ENCODE peak calls at places on chromosomes 11 and 22, in six cellular contexts. T is GM12891, W is K562, D is HepG2, C is GM12878, O is H1. L is an unnamed sample.

GRCh38 chr11:6443269-6444003 is 2.6 kb upstream of the HPX start:
- DNase-seq in W (peak; percentile 76), T (peak; percentile 40), C (no peak), O (no peak), D (peak; percentile 28), L (peak; percentile 50)

GRCh38 chr11:36367806-36368680 is 72.0 kb downstream of the PRR5L start:
- DNase-seq in W (no peak), C (no peak), O (no peak), D (no peak), T (no peak), L (no peak)

GRCh38 chr11:120403966-120404365 is 67.8 kb downstream of the ARHGEF12 start:
- DNase-seq in T (no peak), D (no peak), W (no peak), O (no peak), C (no peak), L (no peak)

GRCh38 chr22:46275455-46276129 is 7.8 kb downstream of the TTC38 start:
- DNase-seq in D (no peak), T (no peak), W (peak; percentile 53), C (no peak), O (no peak), L (no peak)

GRCh38 chr11:121727942-121728341 is 275.2 kb upstream of the SORL1-AS1 start:
- DNase-seq in W (no peak), D (no peak), C (no peak), T (no peak), O (no peak), L (no peak)

GRCh38 chr11:72230764-72231365 is 6.3 kb downstream of the INPPL1 start:
- DNase-seq in W (no peak), D (no peak), T (no peak), O (no peak), C (no peak), L (no peak)

GRCh38 chr22:23122992-23123803 is 18.6 kb downstream of the RSPH14 start:
- DNase-seq in W (peak; percentile 64), T (no peak), O (no peak), D (no peak), C (no peak), L (no peak)

GRCh38 chr22:36258750-36259619 is 6.1 kb downstream of the APOL1 start:
- DNase-seq in W (peak; percentile 29), T (no peak), O (no peak), D (no peak), C (no peak), L (no peak)

GRCh38 chr11:43708776-43709175 is 28.2 kb downstream of the HSD17B12 start:
- DNase-seq in O (no peak), D (no peak), C (no peak), T (no peak), W (no peak), L (no peak)

GRCh38 chr11:3340025-3340424 is 38.9 kb downstream of the ZNF195 start:
- DNase-seq in D (no peak), C (no peak), O (no peak), T (no peak), W (peak; percentile 41), L (no peak)

GRCh38 chr11:40186401-40187091 is 1272.9 kb downstream of the LRRC4C start:
- DNase-seq in C (no peak), W (no peak), D (peak; percentile 14), T (no peak), O (no peak), L (no peak)

GRCh38 chr11:45924927-45925326 is 2.5 kb downstream of the LARGE2 start:
- DNase-seq in W (no peak), T (no peak), D (no peak), C (no peak), O (no peak), L (no peak)

GRCh38 chr22:19065929-19066328 is 56.3 kb downstream of the DGCR2 start:
- DNase-seq in D (no peak), O (no peak), W (no peak), T (no peak), C (no peak), L (no peak)

GRCh38 chr11:126602349-126602940 is 247.0 kb downstream of the ST3GAL4 start:
- DNase-seq in W (no peak), D (no peak), T (no peak), C (no peak), O (no peak), L (no peak)

GRCh38 chr11:67687986-67688385 is 13.6 kb upstream of the ALDH3B2 start:
- DNase-seq in T (no peak), O (no peak), C (no peak), D (no peak), W (no peak), L (no peak)

GRCh38 chr22:20091690-20092476 is 11.8 kb downstream of the DGCR8 start:
- DNase-seq in D (no peak), T (no peak), W (no peak), C (no peak), O (no peak), L (no peak)

GRCh38 chr22:49930128-49930527 is 11.7 kb downstream of the CRELD2 start:
- DNase-seq in C (no peak), T (no peak), W (no peak), O (no peak), D (no peak), L (no peak)

GRCh38 chr11:36478700-36479329 is 31.3 kb downstream of the TRAF6 start:
- DNase-seq in T (no peak), W (no peak), D (peak; percentile 39), O (no peak), C (no peak), L (no peak)

GRCh38 chr11:117143390-117143789 is 697 bp upstream of the PAFAH1B2 start:
- DNase-seq in O (no peak), W (peak; percentile 27), T (no peak), D (no peak), C (no peak), L (no peak)

GRCh38 chr11:43746670-43747069 is 66.1 kb downstream of the HSD17B12 start:
- DNase-seq in D (no peak), T (no peak), W (no peak), O (no peak), C (no peak), L (no peak)

GRCh38 chr11:34114471-34114870 is 9.0 kb downstream of the NAT10 start:
- DNase-seq in D (no peak), O (no peak), T (no peak), W (no peak), C (no peak), L (no peak)

GRCh38 chr11:70610561-70610960 is 212.2 kb downstream of the CTTN start:
- DNase-seq in T (no peak), W (no peak), C (no peak), O (no peak), D (no peak), L (no peak)

GRCh38 chr22:48950151-48950915 is 877.3 kb downstream of the BRD1 start:
- DNase-seq in W (no peak), T (no peak), C (no peak), D (no peak), O (no peak), L (no peak)

GRCh38 chr22:29200901-29201300 is 4.8 kb upstream of the EMID1 start:
- DNase-seq in W (no peak), D (no peak), T (no peak), C (no peak), O (no peak), L (no peak)
- TF ChIP-seq POLR2AphosphoS5 in W (no peak), D (no peak), T (no peak), C (no peak), O (no peak), L (no peak)

GRCh38 chr22:32106930-32107329 is 52.2 kb downstream of the C22orf42 start:
- DNase-seq in D (no peak), T (no peak), O (no peak), W (no peak), C (no peak), L (no peak)
- TF ChIP-seq TAF1 in D (no peak), T (no peak), O (no peak), W (no peak), C (no peak), L (no peak)

DNA sequence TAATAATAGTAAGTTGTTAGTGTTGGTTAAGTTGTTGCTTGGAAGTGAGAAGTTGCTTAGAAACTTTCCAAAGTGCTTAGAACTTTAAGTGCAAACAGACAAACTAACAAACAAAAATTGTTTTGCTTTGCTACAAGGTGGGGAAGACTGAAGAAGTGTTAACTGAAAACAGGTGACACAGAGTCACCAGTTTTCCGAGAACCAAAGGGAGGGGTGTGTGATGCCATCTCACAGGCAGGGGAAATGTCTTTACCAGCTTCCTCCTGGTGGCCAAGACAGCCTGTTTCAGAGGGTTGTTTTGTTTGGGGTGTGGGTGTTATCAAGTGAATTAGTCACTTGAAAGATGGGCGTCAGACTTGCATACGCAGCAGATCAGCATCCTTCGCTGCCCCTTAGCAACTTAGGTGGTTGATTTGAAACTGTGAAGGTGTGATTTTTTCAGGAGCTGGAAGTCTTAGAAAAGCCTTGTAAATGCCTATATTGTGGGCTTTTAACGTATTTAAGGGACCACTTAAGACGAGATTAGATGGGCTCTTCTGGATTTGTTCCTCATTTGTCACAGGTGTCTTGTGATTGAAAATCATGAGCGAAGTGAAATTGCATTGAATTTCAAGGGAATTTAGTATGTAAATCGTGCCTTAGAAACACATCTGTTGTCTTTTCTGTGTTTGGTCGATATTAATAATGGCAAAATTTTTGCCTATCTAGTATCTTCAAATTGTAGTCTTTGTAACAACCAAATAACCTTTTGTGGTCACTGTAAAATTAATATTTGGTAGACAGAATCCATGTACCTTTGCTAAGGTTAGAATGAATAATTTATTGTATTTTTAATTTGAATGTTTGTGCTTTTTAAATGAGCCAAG is 2.7 kb downstream of the NEAT1 start:
- DNase-seq in T (no peak), C (no peak), W (no peak), O (no peak), D (no peak), L (no peak)
- TF ChIP-seq POLR2A in T (peak; percentile 96), C (peak; percentile 83), W (peak; percentile 73), O (no peak), D (peak; percentile 97), L (peak; percentile 94)

GRCh38 chr22:21827628-21828267 is 39.7 kb downstream of the MAPK1 start:
- DNase-seq in D (no peak), T (no peak), W (no peak), C (no peak), O (no peak), L (no peak)

GRCh38 chr22:21823740-21824438 is 43.6 kb downstream of the MAPK1 start:
- DNase-seq in W (peak; percentile 65), D (no peak), T (no peak), C (no peak), O (no peak), L (no peak)

GRCh38 chr22:21828268-21828638 is 39.2 kb downstream of the MAPK1 start:
- DNase-seq in W (no peak), T (no peak), O (no peak), C (no peak), D (no peak), L (no peak)

GRCh38 chr22:21824439-21824912 is 43.0 kb downstream of the MAPK1 start:
- DNase-seq in T (no peak), W (no peak), C (no peak), O (no peak), D (no peak), L (no peak)

DNA sequence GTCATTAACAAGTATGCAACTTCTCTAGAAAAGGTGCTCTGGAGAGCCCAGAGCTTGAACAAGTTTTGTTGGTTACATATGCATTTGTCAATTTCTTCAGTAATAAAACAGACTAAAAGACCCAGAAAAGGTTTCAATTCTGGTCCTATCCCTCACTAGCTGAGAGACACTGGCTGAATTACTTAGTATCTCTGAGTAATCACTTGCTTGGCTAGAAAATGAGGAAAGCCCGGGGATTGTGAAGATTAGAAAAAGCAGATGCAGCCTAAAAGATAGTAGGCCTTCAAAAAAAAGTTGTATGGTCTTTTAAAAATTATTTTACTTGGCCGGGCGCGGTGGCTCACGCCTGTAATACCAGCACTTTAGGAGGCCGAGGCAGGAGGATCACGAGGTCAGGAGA is 41.2 kb downstream of the MAPK1 start:
- DNase-seq in T (no peak), C (no peak), O (no peak), D (no peak), W (no peak), L (no peak)
- TF ChIP-seq POLR2AphosphoS5 in T (no peak), C (no peak), O (no peak), D (no peak), W (no peak), L (no peak)

L was measured in GM12892.